ENCODE peak calls at places on chromosome 17, in five cellular contexts. F is heart left ventricle, S is GM06990, U is breast epithelium, W is esophagus muscularis mucosa. C is an unnamed sample.
A peak's percentile ranks its signal among the peaks of the same experiment; 100 is the strongest.

GRCh38 chr17:58513391-58513912 is 986 bp downstream of the MTMR4 start:
- DNase-seq in S (peak; percentile 70), F (no peak), U (no peak), W (no peak), C (no peak)

GRCh38 chr17:42879596-42879985 is 21.0 kb upstream of the G6PC1 start:
- DNase-seq in W (no peak), S (no peak), F (no peak), U (no peak), C (no peak)

GRCh38 chr17:39634384-39634871 is 2.5 kb upstream of the STARD3 start:
- DNase-seq in U (no peak), S (no peak), W (no peak), F (no peak), C (no peak)

GRCh38 chr17:71409137-71409536 is 711.7 kb upstream of the SOX9 start:
- DNase-seq in W (no peak), U (no peak), S (no peak), F (no peak), C (no peak)

GRCh38 chr17:40598021-40598927 is 33.0 kb upstream of the CCR7 start:
- DNase-seq in U (no peak), W (peak; percentile 74), F (no peak), S (peak; percentile 84), C (no peak)

GRCh38 chr17:21287703-21288449 is 3.4 kb downstream of the MAP2K3 start:
- DNase-seq in F (peak; percentile 97), S (peak; percentile 86), U (peak; percentile 95), W (peak; percentile 99), C (peak; percentile 95)

GRCh38 chr17:63035271-63035670 is 69.2 kb downstream of the TANC2 start:
- DNase-seq in F (no peak), U (no peak), S (no peak), W (no peak), C (no peak)

GRCh38 chr17:63967953-63968352 is 4.8 kb downstream of the SCN4A start:
- DNase-seq in W (no peak), S (no peak), F (no peak), U (no peak), C (no peak)

GRCh38 chr17:70563301-70563820 is 394.0 kb downstream of the KCNJ2 start:
- DNase-seq in F (no peak), U (no peak), S (no peak), W (no peak), C (peak; percentile 19)

GRCh38 chr17:55160501-55160900 is 104.3 kb upstream of the HLF start:
- DNase-seq in W (no peak), F (no peak), S (no peak), U (no peak), C (no peak)

GRCh38 chr17:41340934-41341861 is 9.4 kb downstream of the KRT33A start:
- DNase-seq in W (no peak), F (no peak), U (no peak), S (no peak), C (no peak)

GRCh38 chr17:10127819-10128375 is 70.5 kb downstream of the GAS7 start:
- DNase-seq in F (peak; percentile 89), W (no peak), U (no peak), S (no peak), C (peak; percentile 87)

GRCh38 chr17:17983776-17984175 is 11.1 kb downstream of the DRC3 start:
- DNase-seq in U (no peak), F (no peak), S (no peak), W (no peak), C (no peak)

DNA sequence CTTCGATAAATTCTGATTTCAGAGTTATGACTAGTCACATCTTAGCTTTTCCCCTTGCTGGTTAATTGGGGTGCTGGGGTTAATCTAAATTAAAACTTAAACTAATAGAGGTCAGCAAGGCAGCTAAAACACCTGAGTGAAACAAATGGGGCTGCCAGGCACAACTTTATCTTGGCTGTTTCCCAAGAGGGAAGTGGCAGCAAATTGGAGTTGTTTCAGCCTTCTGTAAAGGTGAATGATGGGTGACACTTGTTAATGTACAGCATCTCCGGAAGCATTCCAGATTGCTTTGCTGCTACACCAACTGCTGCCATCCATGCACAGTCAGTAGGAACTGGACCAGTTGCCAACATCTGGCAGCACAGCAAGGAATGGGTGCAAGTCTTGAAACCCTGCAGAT is 43.9 kb downstream of the AATF start:
- DNase-seq in W (no peak), F (no peak), S (no peak), U (no peak), C (no peak)
- H3K36me3 ChIP-seq in W (peaks cover 47% of the 10 kb centered on the region), F (peaks cover under 1% of the 10 kb centered on the region), S (peaks cover 13% of the 10 kb centered on the region), U (no peaks in the 10 kb centered on the region), C (peaks cover 93% of the 10 kb centered on the region)

GRCh38 chr17:82734987-82735866 is at the start of gene FN3K:
- DNase-seq in F (peak; percentile 80), S (no peak), U (no peak), W (no peak), C (peak; percentile 73)
- H3K4me3 ChIP-seq in F (peak within 1 kb of the TSS; percentile 92), S (no peak within 1 kb of the TSS), U (peak within 1 kb of the TSS; percentile 72), W (peak within 1 kb of the TSS; percentile 78), C (peak within 1 kb of the TSS; percentile 87)

GRCh38 chr17:50976951-50977472 is 110.9 kb upstream of the TOB1 start:
- DNase-seq in F (no peak), S (no peak), U (no peak), W (no peak), C (no peak)
- H3K36me3 ChIP-seq in F (peaks cover 30% of the 10 kb centered on the region), S (peaks cover 5% of the 10 kb centered on the region), U (no peaks in the 10 kb centered on the region), W (peaks cover 56% of the 10 kb centered on the region), C (peaks cover 79% of the 10 kb centered on the region)

GRCh38 chr17:4485676-4486646 is 12.7 kb upstream of the SPNS2 start:
- DNase-seq in U (no peak), S (no peak), W (no peak), F (no peak), C (no peak)
- H3K4me3 ChIP-seq in U (no peak overlapping the region), S (peak overlapping the region; percentile 21), W (no peak overlapping the region), F (no peak overlapping the region), C (no peak overlapping the region)

GRCh38 chr17:78180508-78180907 is 6.3 kb downstream of the TK1 start:
- DNase-seq in U (no peak), F (no peak), W (no peak), S (no peak), C (no peak)
- H3K36me3 ChIP-seq in U (no peaks in the 10 kb centered on the region), F (no peaks in the 10 kb centered on the region), W (no peaks in the 10 kb centered on the region), S (peaks cover 11% of the 10 kb centered on the region), C (no peaks in the 10 kb centered on the region)

GRCh38 chr17:497587-498034 is 145.0 kb upstream of the RPH3AL start:
- DNase-seq in S (no peak), F (no peak), W (no peak), U (no peak), C (no peak)

GRCh38 chr17:503449-503700 is 150.8 kb upstream of the RPH3AL start:
- DNase-seq in F (no peak), U (no peak), S (no peak), W (no peak), C (no peak)

GRCh38 chr17:494601-495195 is 142.1 kb upstream of the RPH3AL start:
- DNase-seq in U (no peak), S (no peak), F (no peak), W (no peak), C (no peak)

GRCh38 chr17:496761-497586 is 144.4 kb upstream of the RPH3AL start:
- DNase-seq in U (no peak), F (no peak), S (peak; percentile 25), W (no peak), C (no peak)

GRCh38 chr17:499836-500543 is 147.4 kb upstream of the RPH3AL start:
- DNase-seq in S (no peak), F (no peak), U (no peak), W (no peak), C (no peak)
- H3K4me3 ChIP-seq in S (no peak overlapping the region), F (no peak overlapping the region), U (no peak overlapping the region), W (no peak overlapping the region), C (no peak overlapping the region)

DNA sequence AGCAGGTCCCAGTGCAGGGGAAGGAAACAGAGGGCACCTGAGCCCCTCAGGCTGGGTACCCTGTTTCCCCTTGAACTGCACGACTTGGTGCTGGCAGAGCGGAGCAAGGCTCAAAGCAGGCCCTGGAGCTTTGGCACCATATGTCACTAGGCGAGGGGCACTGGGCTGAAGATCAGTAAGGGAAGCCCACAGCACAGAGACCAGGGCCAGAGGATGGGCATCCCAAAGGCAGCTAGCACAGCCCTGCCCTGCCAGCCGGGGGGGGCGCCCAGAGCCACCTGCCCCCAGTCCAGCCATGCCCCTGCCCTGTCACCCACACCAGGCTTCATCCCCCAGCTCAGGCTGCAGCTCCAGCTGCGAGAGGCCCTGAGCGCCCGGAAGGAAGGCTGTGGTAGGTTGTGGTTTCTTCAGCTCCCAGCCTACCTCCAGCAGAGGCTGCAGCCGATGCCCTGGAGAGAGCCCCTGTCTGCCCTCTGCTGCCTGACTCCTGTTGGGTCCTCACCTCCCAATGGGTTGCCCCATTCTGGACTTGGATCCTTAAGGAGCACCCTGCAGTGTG is 10.9 kb downstream of the NHERF1 start:
- DNase-seq in S (peak; percentile 60), U (no peak), W (no peak), F (no peak), C (no peak)
- H3K36me3 ChIP-seq in S (peaks cover 2% of the 10 kb centered on the region), U (no peaks in the 10 kb centered on the region), W (no peaks in the 10 kb centered on the region), F (no peaks in the 10 kb centered on the region), C (no peaks in the 10 kb centered on the region)

GRCh38 chr17:81426676-81427445 is 31.6 kb downstream of the BAHCC1 start:
- DNase-seq in U (no peak), F (no peak), S (no peak), W (no peak), C (peak; percentile 39)
- H3K4me3 ChIP-seq in U (no peak overlapping the region), F (no peak overlapping the region), S (no peak overlapping the region), W (no peak overlapping the region), C (peak overlapping the region; percentile 29)

DNA sequence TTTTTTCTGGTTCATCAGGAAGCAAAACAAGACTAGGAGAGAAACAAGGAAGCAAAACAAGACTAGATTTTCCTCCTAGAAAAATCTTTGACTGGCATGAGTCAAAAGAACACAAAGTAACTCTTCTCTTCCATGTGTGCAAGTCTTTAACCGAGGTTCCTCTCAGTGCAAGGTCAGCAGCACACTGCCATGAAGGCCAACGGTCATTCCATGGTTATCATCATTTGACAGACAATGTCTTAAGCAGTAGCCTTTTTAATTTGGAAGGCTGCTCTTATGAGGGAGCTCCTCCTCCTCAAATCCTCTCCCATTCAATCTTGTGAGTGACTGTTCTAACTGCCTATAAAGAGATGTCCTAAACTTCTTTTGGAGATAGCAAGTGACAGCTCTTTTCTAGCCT is 15.4 kb upstream of the DHRS13 start:
- DNase-seq in W (no peak), U (no peak), F (no peak), S (no peak), C (no peak)
- H3K36me3 ChIP-seq in W (peaks cover 89% of the 10 kb centered on the region), U (peaks cover 6% of the 10 kb centered on the region), F (peaks cover 57% of the 10 kb centered on the region), S (peaks cover 47% of the 10 kb centered on the region), C (peaks cover 94% of the 10 kb centered on the region)

DNA sequence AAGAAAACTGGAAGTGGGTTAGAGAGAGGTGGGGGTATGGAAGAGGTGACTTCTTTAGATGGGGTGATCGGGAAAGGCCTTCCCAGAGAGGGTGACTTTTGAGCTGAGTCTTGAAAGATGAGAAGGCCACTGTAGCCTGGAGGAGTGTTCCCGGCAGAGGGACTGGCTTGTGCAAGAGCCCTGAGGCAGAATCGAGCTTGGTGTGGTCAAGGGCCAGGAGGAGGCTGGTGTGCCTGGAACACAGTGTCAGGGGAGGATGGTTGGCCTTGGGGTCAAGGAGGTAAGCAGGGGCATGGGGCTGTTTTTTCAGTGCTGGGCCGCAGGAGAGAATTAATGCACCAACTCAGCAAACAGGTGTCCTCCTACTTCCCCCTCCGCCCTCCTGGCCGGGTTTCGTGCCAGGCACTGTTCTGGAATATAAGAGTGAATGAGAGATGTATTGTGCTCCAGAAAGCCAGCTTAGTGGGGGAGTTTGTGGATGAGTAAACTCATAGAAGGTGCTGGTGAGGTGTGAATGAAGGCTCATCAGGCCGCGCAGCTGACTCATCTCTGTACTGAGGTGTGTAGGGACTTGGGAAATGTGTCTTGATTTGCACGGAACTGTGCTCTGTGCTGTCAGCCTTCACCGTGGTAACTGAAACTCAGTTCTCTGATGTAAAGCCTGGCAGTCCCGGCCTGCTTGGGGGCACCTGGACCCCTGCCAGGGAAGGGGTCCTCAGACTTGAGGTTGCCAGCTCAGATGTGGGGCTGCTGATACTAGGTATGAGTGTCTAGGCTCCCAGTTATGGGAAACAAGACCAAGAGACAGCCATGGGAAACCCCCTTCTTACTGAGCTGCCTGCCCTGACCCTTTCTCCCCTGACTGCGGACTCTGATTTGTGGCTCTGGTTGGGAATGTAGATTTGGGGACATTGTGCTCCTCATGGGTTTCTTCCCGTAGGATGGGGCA is 15.3 kb downstream of the KSR1 start:
- DNase-seq in U (no peak), W (no peak), F (no peak), S (peak; percentile 87), C (no peak)
- H3K4me3 ChIP-seq in U (no peak overlapping the region), W (no peak overlapping the region), F (no peak overlapping the region), S (peak overlapping the region; percentile 24), C (no peak overlapping the region)

C was measured in left ventricle myocardium inferior.